ENCODE peak calls at places on chromosomes 11 and 22, in four cellular contexts. E is GM23338, I is MM.1S, U is GM23248. N is an unnamed sample. For H3F3A, the result is how much of the 10 kb centered on the place peaks cover.

GRCh38 chr22:23692598-23693291 is 1.9 kb downstream of the RGL4 start:
- DNase-seq in E (peak), I (no peak), U (no peak), N (peak)

GRCh38 chr11:33912405-33913361 is 20.8 kb upstream of the LMO2 start:
- DNase-seq in E (no peak), I (no peak), U (peak), N (peak)

GRCh38 chr11:16737860-16738197 is 618 bp upstream of the C11orf58 start:
- DNase-seq in E (no peak), I (no peak), U (no peak), N (peak)

GRCh38 chr11:118104491-118104890 is 17.7 kb upstream of the SMIM35 start:
- DNase-seq in E (no peak), I (no peak), U (no peak), N (no peak)

GRCh38 chr11:82703796-82704195 is 29.9 kb downstream of the FAM181B start:
- DNase-seq in E (no peak), I (no peak), U (no peak), N (no peak)

GRCh38 chr22:19506212-19506611 is 18.0 kb downstream of the CLDN5 start:
- DNase-seq in E (no peak), I (no peak), U (no peak), N (no peak)

GRCh38 chr11:113048820-113049555 is 87.8 kb downstream of the NCAM1 start:
- DNase-seq in E (no peak), I (no peak), U (peak), N (no peak)

GRCh38 chr22:31952459-31952858 is 8.1 kb downstream of the YWHAH start:
- DNase-seq in E (no peak), I (no peak), U (peak), N (no peak)

GRCh38 chr22:25563757-25564319 is 637 bp upstream of the GRK3 start:
- DNase-seq in E (peak), I (no peak), U (no peak), N (peak)

GRCh38 chr11:131474947-131475346 is 104.5 kb downstream of the NTM start:
- DNase-seq in E (no peak), I (no peak), U (no peak), N (no peak)

GRCh38 chr11:11037162-11037732 is 179.4 kb upstream of the ZBED5 start:
- DNase-seq in E (no peak), I (no peak), U (no peak), N (no peak)

GRCh38 chr11:68946416-68947090 is 34.2 kb downstream of the MRGPRD start:
- DNase-seq in E (no peak), I (no peak), U (peak), N (no peak)

GRCh38 chr11:47508595-47509555 is 44.1 kb downstream of the CELF1 start:
- DNase-seq in E (no peak), I (no peak), U (no peak), N (no peak)

GRCh38 chr11:116736763-116737162 is 36.0 kb downstream of the BUD13 start:
- DNase-seq in E (peak), I (no peak), U (peak), N (no peak)

GRCh38 chr11:11459578-11459977 is 106.5 kb upstream of the CSNK2A3 start:
- DNase-seq in E (no peak), I (peak), U (no peak), N (no peak)

GRCh38 chr11:29272019-29272654 is 744.7 kb downstream of the KCNA4 start:
- DNase-seq in E (peak), I (no peak), U (peak), N (no peak)

GRCh38 chr11:36465449-36466163 is 44.5 kb downstream of the TRAF6 start:
- DNase-seq in E (no peak), I (no peak), U (peak), N (no peak)

GRCh38 chr22:50522208-50522805 is 3.1 kb downstream of the SCO2 start:
- DNase-seq in E (no peak), I (peak), U (no peak), N (no peak)

GRCh38 chr11:2041963-2042362 is 44.3 kb upstream of the H19 start:
- DNase-seq in E (no peak), I (no peak), U (no peak), N (no peak)

GRCh38 chr22:17969732-17970131 is 54.6 kb downstream of the MICAL3 start:
- DNase-seq in E (no peak), I (no peak), U (peak), N (no peak)

GRCh38 chr22:25057013-25057881 is 104.7 kb downstream of the KIAA1671 start:
- DNase-seq in E (peak), I (peak), U (peak), N (peak)

GRCh38 chr11:93569496-93569895 is 26.3 kb upstream of the SMCO4 start:
- DNase-seq in E (no peak), I (no peak), U (no peak), N (no peak)

GRCh38 chr11:60396790-60397189 is 531 bp downstream of the MS4A14 start:
- DNase-seq in E (no peak), I (no peak), U (no peak), N (no peak)

GRCh38 chr11:60390389-60390788 is 5.9 kb upstream of the MS4A14 start:
- DNase-seq in E (no peak), I (no peak), U (no peak), N (no peak)

GRCh38 chr11:60394666-60395343 is 1.5 kb upstream of the MS4A14 start:
- DNase-seq in E (no peak), I (no peak), U (no peak), N (no peak)

DNA sequence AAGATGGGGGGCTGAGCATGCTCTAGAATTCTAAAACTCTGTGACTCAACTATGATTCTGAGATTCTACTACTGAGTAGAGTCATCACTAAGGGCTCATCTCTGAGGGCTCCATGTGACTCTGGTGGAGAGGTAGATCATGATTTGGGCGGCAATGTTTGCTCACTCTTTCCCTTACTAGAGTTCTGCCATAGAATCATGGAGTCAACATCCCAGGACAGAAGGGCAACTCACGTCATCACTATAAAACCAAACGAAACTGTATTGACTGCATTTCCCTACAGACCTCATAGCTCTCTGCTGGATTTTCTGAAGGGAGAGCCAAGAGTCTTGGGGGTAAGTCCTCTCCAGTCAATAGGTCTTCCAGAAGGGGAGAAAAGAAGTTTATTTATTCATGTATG is at the start of gene MS4A14:
- DNase-seq in E (no peak), I (no peak), U (no peak), N (no peak)
- H3K4me2 ChIP-seq in E (no peak), I (no peak), U (no peak), N (no peak)

GRCh38 chr22:35539910-35540599 is 576 bp upstream of the RASD2 start:
- DNase-seq in E (peak), I (peak), U (peak), N (peak)
- H3K4me3 ChIP-seq in E (peak), I (peak), U (peak), N (peak)

DNA sequence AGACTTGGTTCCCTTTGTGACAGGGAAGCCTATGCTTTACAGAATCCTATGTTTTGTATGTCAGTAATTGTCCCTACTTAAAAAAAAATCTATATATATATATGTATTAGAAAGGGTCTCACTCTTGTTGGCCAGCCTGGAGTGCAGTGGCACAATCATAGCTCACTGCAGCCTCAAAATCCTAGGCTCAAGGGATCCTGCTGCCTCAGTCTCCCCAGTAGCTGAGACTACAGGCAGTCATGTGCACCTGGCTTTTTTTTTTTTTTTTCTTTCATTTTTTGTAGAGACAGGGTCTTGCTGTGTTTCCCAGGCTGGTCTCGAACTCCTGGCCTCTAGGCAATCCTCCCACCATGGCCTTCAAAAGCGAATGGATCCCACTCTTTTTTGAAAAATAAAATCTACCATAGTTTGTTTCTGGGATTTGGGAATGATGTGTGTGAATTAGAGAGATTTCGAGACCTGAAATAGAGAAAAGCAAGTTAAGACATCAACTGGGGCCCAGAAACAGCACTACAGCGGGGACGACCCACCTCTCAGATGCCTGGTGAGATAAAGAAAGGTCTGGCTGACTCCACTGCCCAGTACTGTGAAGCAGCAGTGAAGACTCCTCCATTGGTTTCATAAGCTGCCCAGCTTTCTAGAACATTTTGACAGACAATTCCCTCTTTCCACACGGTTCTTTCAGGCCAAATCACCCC is 1.9 kb upstream of the NEAT1 start:
- DNase-seq in E (no peak), I (peak), U (no peak), N (no peak)
- H3F3A ChIP-seq in E (under half), I (half or more), U (half or more), N (under half)

GRCh38 chr11:57638811-57639320 is 10.8 kb downstream of the YPEL4 start:
- DNase-seq in E (no peak), I (no peak), U (peak), N (peak)

GRCh38 chr11:57639321-57640067 is 10.2 kb downstream of the YPEL4 start:
- DNase-seq in E (peak), I (no peak), U (peak), N (peak)

GRCh38 chr11:57641011-57641410 is 8.7 kb downstream of the YPEL4 start:
- DNase-seq in E (peak), I (peak), U (peak), N (peak)

GRCh38 chr11:57641426-57641825 is 8.3 kb downstream of the YPEL4 start:
- DNase-seq in E (peak), I (peak), U (peak), N (peak)

DNA sequence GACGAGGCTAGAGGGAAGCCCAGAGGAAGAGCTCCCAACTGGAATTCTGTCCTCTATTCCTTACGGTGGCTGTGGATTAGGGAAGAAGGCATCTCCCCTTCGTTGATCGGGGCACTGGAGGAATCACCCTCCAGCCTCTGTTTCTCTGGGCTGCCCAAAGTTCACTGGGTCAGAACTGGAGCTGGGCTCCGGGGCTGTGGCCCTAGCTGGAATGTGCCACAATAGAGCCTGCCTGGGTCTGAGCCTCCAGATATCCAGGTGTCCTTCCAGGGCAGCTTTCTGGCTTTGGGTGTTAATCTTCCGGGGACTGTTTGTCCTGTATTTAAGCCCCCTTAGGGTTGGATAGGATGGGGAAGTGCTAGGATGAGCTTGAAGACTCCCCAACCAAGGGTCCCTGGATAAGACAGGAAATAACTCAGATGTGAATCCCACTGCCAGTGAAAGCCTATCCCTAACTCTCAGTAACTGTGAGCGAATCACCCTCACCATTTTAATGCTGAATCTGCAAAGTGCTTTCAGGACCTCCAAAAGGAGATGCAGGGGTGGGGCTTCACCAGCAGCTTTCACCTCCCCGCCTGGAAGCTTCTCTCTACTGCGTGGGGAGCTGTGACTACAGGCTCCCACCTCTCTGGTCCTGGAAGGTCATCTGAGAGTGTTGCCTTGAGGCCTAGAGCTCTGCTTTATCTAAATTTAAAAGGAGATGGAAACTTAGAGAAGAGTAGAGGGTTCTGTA is 9.5 kb downstream of the YPEL4 start:
- DNase-seq in E (no peak), I (no peak), U (no peak), N (no peak)
- H3K4me2 ChIP-seq in E (peak), I (no peak), U (peak), N (peak)